ENCODE peak calls at places on chromosomes 4 and X, in six cellular contexts. One of them, this sample, is unnamed.

GRCh38 chr4:98938386-98938785 is 9.5 kb upstream of the EIF4E start:
- DNase-seq in IMR-90: peak
- DNase-seq in HepG2: no peak
- DNase-seq in H1: no peak
- DNase-seq in stomach: no peak
- DNase-seq in A549: no peak
- DNase-seq in this sample: no peak

GRCh38 chrX:16479206-16479869 is 170.6 kb upstream of the S100G start:
- DNase-seq in HepG2: peak
- DNase-seq in H1: no peak
- DNase-seq in A549: no peak
- DNase-seq in stomach: no peak
- DNase-seq in IMR-90: peak
- DNase-seq in this sample: no peak

GRCh38 chr4:161949941-161950725 is 213.7 kb downstream of the FSTL5 start:
- DNase-seq in H1: no peak
- DNase-seq in A549: no peak
- DNase-seq in stomach: no peak
- DNase-seq in IMR-90: peak
- DNase-seq in HepG2: no peak
- DNase-seq in this sample: no peak

GRCh38 chrX:39309018-39309620 is 507.9 kb downstream of the MID1IP1 start:
- DNase-seq in HepG2: no peak
- DNase-seq in A549: no peak
- DNase-seq in stomach: no peak
- DNase-seq in IMR-90: no peak
- DNase-seq in H1: no peak
- DNase-seq in this sample: no peak

GRCh38 chrX:16138108-16138427 is 14.7 kb downstream of the GRPR start:
- DNase-seq in stomach: no peak
- DNase-seq in IMR-90: no peak
- DNase-seq in HepG2: peak
- DNase-seq in A549: no peak
- DNase-seq in H1: no peak
- DNase-seq in this sample: no peak

GRCh38 chr4:179467890-179468289 is 2025.7 kb upstream of the AGA start:
- DNase-seq in HepG2: no peak
- DNase-seq in stomach: no peak
- DNase-seq in H1: no peak
- DNase-seq in A549: no peak
- DNase-seq in IMR-90: no peak
- DNase-seq in this sample: no peak

GRCh38 chr4:145324161-145324560 is 143.8 kb upstream of the OTUD4 start:
- DNase-seq in A549: no peak
- DNase-seq in H1: no peak
- DNase-seq in stomach: no peak
- DNase-seq in HepG2: no peak
- DNase-seq in IMR-90: no peak
- DNase-seq in this sample: no peak

GRCh38 chrX:14630724-14631123 is 101.4 kb downstream of the GLRA2 start:
- DNase-seq in IMR-90: no peak
- DNase-seq in H1: no peak
- DNase-seq in A549: no peak
- DNase-seq in stomach: no peak
- DNase-seq in HepG2: no peak
- DNase-seq in this sample: no peak

GRCh38 chrX:42807393-42807792 is 29.4 kb upstream of the PPP1R2C start:
- DNase-seq in A549: no peak
- DNase-seq in IMR-90: no peak
- DNase-seq in stomach: no peak
- DNase-seq in H1: no peak
- DNase-seq in HepG2: no peak
- DNase-seq in this sample: no peak

GRCh38 chrX:39491548-39492297 is 606.0 kb downstream of the BCOR start:
- DNase-seq in stomach: no peak
- DNase-seq in A549: no peak
- DNase-seq in HepG2: no peak
- DNase-seq in IMR-90: no peak
- DNase-seq in H1: no peak
- DNase-seq in this sample: peak

GRCh38 chrX:110276778-110277177 is 41.1 kb downstream of the AMMECR1 start:
- DNase-seq in stomach: no peak
- DNase-seq in H1: no peak
- DNase-seq in IMR-90: no peak
- DNase-seq in HepG2: no peak
- DNase-seq in A549: no peak
- DNase-seq in this sample: no peak
- H3K27ac ChIP-seq in stomach: no peak
- H3K27ac ChIP-seq in H1: no peak
- H3K27ac ChIP-seq in IMR-90: no peak
- H3K27ac ChIP-seq in HepG2: no peak
- H3K27ac ChIP-seq in A549: no peak
- H3K27ac ChIP-seq in this sample: no peak

GRCh38 chr4:174170906-174171305 is 112.6 kb downstream of the FBXO8 start:
- DNase-seq in H1: no peak
- DNase-seq in HepG2: no peak
- DNase-seq in A549: no peak
- DNase-seq in stomach: no peak
- DNase-seq in IMR-90: no peak
- DNase-seq in this sample: no peak

GRCh38 chr4:174177536-174177935 is 105.9 kb downstream of the FBXO8 start:
- DNase-seq in stomach: no peak
- DNase-seq in HepG2: no peak
- DNase-seq in IMR-90: no peak
- DNase-seq in H1: no peak
- DNase-seq in A549: no peak
- DNase-seq in this sample: no peak

GRCh38 chr4:174172274-174172673 is 111.2 kb downstream of the FBXO8 start:
- DNase-seq in stomach: no peak
- DNase-seq in IMR-90: no peak
- DNase-seq in HepG2: no peak
- DNase-seq in H1: no peak
- DNase-seq in A549: no peak
- DNase-seq in this sample: no peak

GRCh38 chr4:174170091-174170490 is 113.4 kb downstream of the FBXO8 start:
- DNase-seq in HepG2: no peak
- DNase-seq in H1: no peak
- DNase-seq in stomach: no peak
- DNase-seq in IMR-90: no peak
- DNase-seq in A549: no peak
- DNase-seq in this sample: no peak

DNA sequence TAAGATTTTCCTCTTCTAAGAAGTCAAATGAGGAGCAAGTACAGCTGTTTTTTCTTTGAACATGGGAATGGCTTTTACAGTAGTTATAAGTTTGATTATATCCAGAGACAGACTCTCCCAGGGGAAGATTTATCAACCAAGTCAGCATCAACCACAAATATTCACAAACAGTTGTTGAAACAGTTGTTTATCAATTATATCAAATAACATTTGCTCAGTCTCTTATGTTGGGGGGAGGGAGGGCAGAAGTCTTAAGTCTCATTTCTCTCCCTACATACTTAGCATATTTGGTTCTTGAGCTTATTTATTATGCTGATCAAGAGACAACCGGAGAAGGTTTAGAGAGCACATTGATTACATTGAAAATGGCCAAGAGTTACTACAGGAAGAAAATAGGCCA is 110.1 kb downstream of the FBXO8 start:
- DNase-seq in A549: no peak
- DNase-seq in stomach: no peak
- DNase-seq in HepG2: no peak
- DNase-seq in IMR-90: no peak
- DNase-seq in H1: no peak
- DNase-seq in this sample: no peak
- TF ChIP-seq CTCF in A549: no peak
- TF ChIP-seq CTCF in stomach: no peak
- TF ChIP-seq CTCF in HepG2: no peak
- TF ChIP-seq CTCF in IMR-90: no peak
- TF ChIP-seq CTCF in H1: no peak
- TF ChIP-seq CTCF in this sample: no peak

DNA sequence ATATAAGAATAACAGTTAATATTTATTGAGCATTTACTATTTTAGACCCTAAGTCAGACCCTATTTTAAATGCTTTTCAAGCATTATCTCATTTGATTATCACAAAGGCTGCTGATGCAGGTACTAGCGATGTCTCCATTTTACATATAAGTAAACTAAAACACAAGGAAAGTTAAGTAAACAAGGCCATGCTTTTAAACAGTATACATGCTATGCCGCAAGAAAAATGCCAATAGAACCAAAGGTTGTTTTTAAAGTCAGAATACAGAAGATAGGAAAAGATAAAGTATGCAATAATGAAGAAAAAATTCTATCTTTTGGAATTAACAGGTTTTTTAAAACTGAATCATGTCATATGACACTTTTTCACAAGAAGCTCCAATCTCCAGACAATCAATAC is 26.2 kb downstream of the RFC1 start:
- DNase-seq in HepG2: no peak
- DNase-seq in H1: no peak
- DNase-seq in IMR-90: no peak
- DNase-seq in stomach: no peak
- DNase-seq in A549: no peak
- DNase-seq in this sample: no peak
- H3K27ac ChIP-seq in HepG2: peak
- H3K27ac ChIP-seq in H1: no peak
- H3K27ac ChIP-seq in IMR-90: no peak
- H3K27ac ChIP-seq in stomach: no peak
- H3K27ac ChIP-seq in A549: no peak
- H3K27ac ChIP-seq in this sample: no peak

GRCh38 chr4:1604706-1605205 is 79.4 kb downstream of the FAM53A start:
- DNase-seq in A549: no peak
- DNase-seq in H1: no peak
- DNase-seq in HepG2: no peak
- DNase-seq in stomach: peak
- DNase-seq in IMR-90: no peak
- DNase-seq in this sample: no peak
- TF ChIP-seq CTCF in A549: no peak
- TF ChIP-seq CTCF in H1: no peak
- TF ChIP-seq CTCF in HepG2: peak
- TF ChIP-seq CTCF in stomach: no peak
- TF ChIP-seq CTCF in IMR-90: no peak
- TF ChIP-seq CTCF in this sample: no peak

GRCh38 chrX:13427441-13428054 is 107.7 kb upstream of the ATXN3L start:
- DNase-seq in A549: no peak
- DNase-seq in HepG2: no peak
- DNase-seq in stomach: no peak
- DNase-seq in H1: no peak
- DNase-seq in IMR-90: no peak
- DNase-seq in this sample: no peak
- H3K27ac ChIP-seq in A549: peak
- H3K27ac ChIP-seq in HepG2: no peak
- H3K27ac ChIP-seq in stomach: no peak
- H3K27ac ChIP-seq in H1: no peak
- H3K27ac ChIP-seq in IMR-90: peak
- H3K27ac ChIP-seq in this sample: no peak

GRCh38 chr4:5976921-5977320 is 41.3 kb downstream of the C4orf50 start:
- DNase-seq in IMR-90: no peak
- DNase-seq in HepG2: no peak
- DNase-seq in H1: no peak
- DNase-seq in stomach: no peak
- DNase-seq in A549: no peak
- DNase-seq in this sample: no peak

GRCh38 chr4:5976431-5976830 is 41.8 kb downstream of the C4orf50 start:
- DNase-seq in H1: no peak
- DNase-seq in IMR-90: no peak
- DNase-seq in stomach: no peak
- DNase-seq in HepG2: no peak
- DNase-seq in A549: no peak
- DNase-seq in this sample: no peak

GRCh38 chr4:5982156-5982973 is 35.9 kb downstream of the C4orf50 start:
- DNase-seq in IMR-90: no peak
- DNase-seq in stomach: peak
- DNase-seq in H1: no peak
- DNase-seq in A549: no peak
- DNase-seq in HepG2: no peak
- DNase-seq in this sample: no peak

GRCh38 chr4:5980436-5981155 is 37.6 kb downstream of the C4orf50 start:
- DNase-seq in A549: no peak
- DNase-seq in IMR-90: no peak
- DNase-seq in H1: no peak
- DNase-seq in stomach: no peak
- DNase-seq in HepG2: no peak
- DNase-seq in this sample: no peak

GRCh38 chr4:5979981-5980380 is 38.2 kb downstream of the C4orf50 start:
- DNase-seq in stomach: peak
- DNase-seq in A549: peak
- DNase-seq in IMR-90: no peak
- DNase-seq in H1: peak
- DNase-seq in HepG2: no peak
- DNase-seq in this sample: no peak
- TF ChIP-seq CTCF in stomach: no peak
- TF ChIP-seq CTCF in A549: peak
- TF ChIP-seq CTCF in IMR-90: peak
- TF ChIP-seq CTCF in H1: peak
- TF ChIP-seq CTCF in HepG2: peak
- TF ChIP-seq CTCF in this sample: no peak

GRCh38 chr4:147836807-147837206 is 104.9 kb downstream of the ARHGAP10 start:
- DNase-seq in H1: no peak
- DNase-seq in IMR-90: no peak
- DNase-seq in HepG2: no peak
- DNase-seq in stomach: no peak
- DNase-seq in A549: no peak
- DNase-seq in this sample: no peak
- H3K27ac ChIP-seq in H1: no peak
- H3K27ac ChIP-seq in IMR-90: no peak
- H3K27ac ChIP-seq in HepG2: no peak
- H3K27ac ChIP-seq in stomach: peak
- H3K27ac ChIP-seq in A549: no peak
- H3K27ac ChIP-seq in this sample: no peak

DNA sequence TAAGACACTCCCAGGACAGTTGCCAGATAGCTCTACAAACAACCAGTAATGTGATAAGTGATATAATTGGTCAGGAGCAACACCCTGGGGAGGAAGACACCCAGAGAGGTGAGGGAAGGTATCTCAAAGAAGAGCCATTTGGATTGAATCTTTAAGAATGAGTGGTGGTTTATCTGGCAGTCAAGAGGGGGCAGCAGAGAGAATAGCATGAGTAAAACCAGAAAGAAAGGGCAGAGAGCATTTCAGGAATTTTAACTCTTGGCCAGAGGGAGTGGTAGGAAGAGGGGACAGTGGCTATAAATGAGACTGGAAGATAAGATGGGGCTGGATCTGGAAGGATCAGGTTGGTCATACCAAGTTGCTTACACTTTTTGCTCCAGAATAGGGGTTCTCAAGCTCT is 5.9 kb upstream of the SEPTIN6 start:
- DNase-seq in IMR-90: peak
- DNase-seq in H1: no peak
- DNase-seq in HepG2: peak
- DNase-seq in A549: peak
- DNase-seq in stomach: no peak
- DNase-seq in this sample: no peak
- TF ChIP-seq CTCF in IMR-90: peak
- TF ChIP-seq CTCF in H1: peak
- TF ChIP-seq CTCF in HepG2: peak
- TF ChIP-seq CTCF in A549: peak
- TF ChIP-seq CTCF in stomach: peak
- TF ChIP-seq CTCF in this sample: peak

This sample was measured in colonic mucosa.